ENCODE peak calls at places on chromosomes 6 and 20, in nine cellular contexts. W is heart right ventricle; Y is GM03348; O is kidney epithelial cell; T is G401; V is mucosa of gallbladder; U is NCI-H69; F is stimulated activated CD4-positive, alpha-beta T cell treated with anti-CD3 and anti-CD28 coated beads, Interleukin-2, amount 100 ng/mL, for 4 hours; J is effector memory CD4-positive, alpha-beta T cell. S is an unnamed sample.

GRCh38 chr6:128280960-128281359 is 239.4 kb downstream of the PTPRK start:
- DNase-seq in W (no peak), Y (no peak), O (no peak), T (no peak), V (no peak), U (peak), F (no peak), J (no peak), S (no peak)

GRCh38 chr6:167330745-167331144 is 5.9 kb downstream of the TTLL2 start:
- DNase-seq in W (no peak), Y (no peak), O (no peak), T (no peak), V (peak), U (no peak), F (no peak), J (no peak), S (no peak)

GRCh38 chr6:21595265-21595950 is 1.9 kb downstream of the SOX4 start:
- DNase-seq in W (peak), Y (peak), O (no peak), T (peak), V (peak), U (peak), F (no peak), J (no peak), S (no peak)

GRCh38 chr20:15594296-15594695 is 979.0 kb downstream of the KIF16B start:
- DNase-seq in W (no peak), Y (no peak), O (no peak), T (no peak), V (peak), U (no peak), F (no peak), J (no peak), S (no peak)

GRCh38 chr6:41370488-41371111 is 35.2 kb downstream of the NCR2 start:
- DNase-seq in W (no peak), Y (no peak), O (no peak), T (no peak), V (no peak), U (peak), F (no peak), J (no peak), S (no peak)

GRCh38 chr20:63177134-63177784 is 38.7 kb downstream of the YTHDF1 start:
- DNase-seq in W (no peak), Y (no peak), O (no peak), T (peak), V (no peak), U (peak), F (no peak), J (no peak), S (peak)

GRCh38 chr20:32972181-32973076 is 31.8 kb downstream of the SUN5 start:
- DNase-seq in W (no peak), Y (no peak), O (no peak), T (no peak), V (peak), U (no peak), F (peak), J (peak), S (no peak)

GRCh38 chr20:4814696-4815252 is 93.1 kb downstream of the PRND start:
- DNase-seq in W (no peak), Y (no peak), O (no peak), T (no peak), V (peak), U (no peak), F (peak), J (peak), S (no peak)

GRCh38 chr20:709421-709820 is 33.8 kb upstream of the SCRT2 start:
- DNase-seq in W (peak), Y (no peak), O (no peak), T (peak), V (peak), U (peak), F (no peak), J (no peak), S (peak)

GRCh38 chr6:74574794-74575193 is 631.1 kb downstream of the COL12A1 start:
- DNase-seq in W (no peak), Y (no peak), O (no peak), T (no peak), V (no peak), U (peak), F (no peak), J (no peak), S (peak)

GRCh38 chr6:109714611-109715010 is 23.5 kb downstream of the FIG4 start:
- DNase-seq in W (no peak), Y (no peak), O (no peak), T (no peak), V (no peak), U (peak), F (no peak), J (no peak), S (no peak)

GRCh38 chr6:20688710-20689500 is 154.6 kb downstream of the CDKAL1 start:
- DNase-seq in W (no peak), Y (no peak), O (peak), T (no peak), V (no peak), U (peak), F (no peak), J (no peak), S (no peak)

GRCh38 chr6:149941583-149942460 is at the start of gene ULBP2:
- DNase-seq in W (peak), Y (peak), O (peak), T (peak), V (peak), U (peak), F (peak), J (peak), S (peak)

GRCh38 chr6:134196568-134197301 is 121.2 kb downstream of the SGK1 start:
- DNase-seq in W (no peak), Y (no peak), O (no peak), T (peak), V (no peak), U (no peak), F (no peak), J (no peak), S (peak)

GRCh38 chr6:37456816-37457560 is 24.0 kb downstream of the CMTR1 start:
- DNase-seq in W (no peak), Y (peak), O (no peak), T (no peak), V (no peak), U (no peak), F (no peak), J (no peak), S (no peak)

GRCh38 chr20:48411906-48412305 is 415.9 kb downstream of the PREX1 start:
- DNase-seq in W (no peak), Y (no peak), O (no peak), T (peak), V (no peak), U (peak), F (no peak), J (no peak), S (peak)

GRCh38 chr6:1326535-1327121 is 14.7 kb downstream of the FOXQ1 start:
- DNase-seq in W (no peak), Y (no peak), O (no peak), T (no peak), V (no peak), U (no peak), F (no peak), J (no peak), S (no peak)

GRCh38 chr6:19209202-19209601 is 628.0 kb upstream of the ID4 start:
- DNase-seq in W (no peak), Y (no peak), O (no peak), T (no peak), V (no peak), U (no peak), F (no peak), J (no peak), S (no peak)